ENCODE peak calls at places on chromosomes 16 and 17, in four cellular contexts. D is H9, F is IMR-90, G is H1. M is an unnamed sample.

GRCh38 chr17:6894206-6894528 is 62.6 kb upstream of the TEKT1 start:
- DNase-seq in D (peak), F (no peak), G (peak), M (peak)

GRCh38 chr16:28990375-28991040 is 5.7 kb downstream of the LAT start:
- DNase-seq in D (no peak), F (no peak), G (no peak), M (no peak)

GRCh38 chr17:51461578-51462004 is 201.2 kb downstream of the UTP18 start:
- DNase-seq in D (peak), F (peak), G (peak), M (peak)

GRCh38 chr17:7023576-7024401 is 939 bp downstream of the BCL6B start:
- DNase-seq in D (peak), F (peak), G (peak), M (peak)

GRCh38 chr16:2839650-2840450 is 9.7 kb downstream of the ZG16B start:
- DNase-seq in D (no peak), F (no peak), G (no peak), M (no peak)

GRCh38 chr16:17160285-17160854 is 310.4 kb downstream of the XYLT1 start:
- DNase-seq in D (no peak), F (peak), G (no peak), M (peak)

GRCh38 chr16:79051313-79051712 is 549.2 kb downstream of the MAF start:
- DNase-seq in D (no peak), F (no peak), G (no peak), M (no peak)

GRCh38 chr17:50184057-50184456 is 17.4 kb downstream of the COL1A1 start:
- DNase-seq in D (no peak), F (peak), G (no peak), M (peak)

GRCh38 chr16:86245351-86245750 is 265.0 kb upstream of the FOXF1 start:
- DNase-seq in D (no peak), F (no peak), G (no peak), M (no peak)

GRCh38 chr16:15808071-15808470 is 48.8 kb downstream of the MYH11 start:
- DNase-seq in D (no peak), F (no peak), G (no peak), M (no peak)

GRCh38 chr16:75458439-75458838 is 6.0 kb downstream of the TMEM170A start:
- DNase-seq in D (no peak), F (no peak), G (no peak), M (no peak)

GRCh38 chr17:32596666-32597065 is 109.9 kb downstream of the CDK5R1 start:
- DNase-seq in D (no peak), F (peak), G (no peak), M (peak)

GRCh38 chr17:3012926-3013581 is 50.4 kb downstream of the OR1D5 start:
- DNase-seq in D (peak), F (peak), G (peak), M (peak)

GRCh38 chr16:49825006-49825405 is 30.9 kb downstream of the ZNF423 start:
- DNase-seq in D (no peak), F (no peak), G (no peak), M (no peak)

GRCh38 chr16:72285728-72286127 is 113.8 kb upstream of the PMFBP1 start:
- DNase-seq in D (no peak), F (peak), G (no peak), M (no peak)

GRCh38 chr17:50150354-50151040 is at the start of gene PPP1R9B:
- DNase-seq in D (no peak), F (no peak), G (no peak), M (no peak)

GRCh38 chr17:49843774-49844350 is 4.0 kb downstream of the TAC4 start:
- DNase-seq in D (peak), F (no peak), G (no peak), M (peak)

GRCh38 chr17:38982858-38983746 is 15.9 kb upstream of the FBXO47 start:
- DNase-seq in D (peak), F (peak), G (peak), M (peak)

GRCh38 chr17:39208893-39209292 is 8.8 kb downstream of the RPL19 start:
- DNase-seq in D (no peak), F (no peak), G (no peak), M (peak)

GRCh38 chr17:75854881-75855309 is 240 bp downstream of the WBP2 start:
- DNase-seq in D (no peak), F (no peak), G (no peak), M (no peak)

GRCh38 chr16:62545039-62545438 is 508.8 kb upstream of the CDH8 start:
- DNase-seq in D (no peak), F (no peak), G (no peak), M (peak)

GRCh38 chr17:37111329-37111728 is 162.6 kb downstream of the AATF start:
- DNase-seq in D (no peak), F (no peak), G (no peak), M (no peak)

GRCh38 chr17:47850373-47850691 is 631 bp downstream of the SP6 start:
- DNase-seq in D (no peak), F (no peak), G (no peak), M (no peak)

GRCh38 chr16:26614102-26614864 is 452.4 kb upstream of the C16orf82 start:
- DNase-seq in D (peak), F (no peak), G (no peak), M (peak)

GRCh38 chr16:376817-377418 is 4.9 kb downstream of the PGAP6 start:
- DNase-seq in D (no peak), F (no peak), G (no peak), M (no peak)

GRCh38 chr17:559699-560378 is 154.8 kb downstream of the VPS53 start:
- DNase-seq in D (no peak), F (peak), G (no peak), M (no peak)

GRCh38 chr17:5191541-5192417 is at the start of gene ZNF594:
- DNase-seq in D (peak), F (peak), G (peak), M (peak)
- H2BK120ac ChIP-seq in D (no peak), F (no peak), G (no peak), M (no peak)

DNA sequence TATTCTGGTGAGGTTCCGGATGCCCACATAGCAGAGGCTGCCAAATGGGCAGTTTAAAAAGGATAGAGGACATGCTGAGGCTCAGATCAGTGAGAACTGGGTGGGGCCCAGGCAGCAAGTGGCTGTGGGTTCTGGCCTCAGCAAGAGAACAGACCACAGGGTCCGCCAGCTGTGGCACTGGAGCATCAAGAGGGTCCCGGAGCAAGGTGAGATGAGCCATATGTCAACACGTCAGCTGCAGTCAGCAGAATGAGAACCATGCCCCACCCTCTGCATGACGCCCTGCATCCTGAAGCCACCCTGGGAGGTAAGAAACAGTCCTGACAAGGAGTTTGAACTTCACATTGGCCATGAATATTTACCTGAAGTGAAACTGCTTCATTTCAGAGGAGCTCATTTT is 20.1 kb upstream of the CCL5 start:
- DNase-seq in D (no peak), F (no peak), G (no peak), M (no peak)
- H2BK5ac ChIP-seq in D (no peak), F (no peak), G (no peak), M (no peak)

DNA sequence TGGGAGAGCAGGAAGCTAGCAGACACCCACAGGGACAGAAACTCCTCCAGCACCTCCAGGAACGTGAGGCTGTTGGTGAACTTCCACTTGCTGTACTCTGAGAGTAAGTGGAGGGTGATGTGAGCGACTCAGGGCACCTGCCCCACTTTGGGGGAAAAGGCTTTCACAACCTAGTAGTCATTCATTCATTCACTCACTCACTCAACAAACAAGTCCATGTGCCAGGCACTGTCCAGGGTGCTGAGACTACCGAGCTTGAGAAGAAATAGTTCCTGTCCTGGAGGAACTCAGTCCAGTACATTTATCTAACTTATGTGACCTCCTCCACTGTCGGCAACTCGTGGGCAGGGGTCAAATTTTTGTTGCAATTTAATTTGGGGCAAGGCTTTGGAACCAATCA is 26.6 kb downstream of the LGALS9 start:
- DNase-seq in D (no peak), F (peak), G (no peak), M (peak)
- H4K5ac ChIP-seq in D (no peak), F (no peak), G (no peak), M (no peak)

GRCh38 chr16:89293276-89294143 is 76.0 kb downstream of the ZNF778 start:
- DNase-seq in D (peak), F (peak), G (peak), M (peak)
- H2BK120ac ChIP-seq in D (no peak), F (no peak), G (no peak), M (no peak)